ENCODE peak calls at places on chromosomes 11 and 22, in seven cellular contexts. E is GM13977, L is dorsolateral prefrontal cortex, I is AG09309, M is epithelial cell of esophagus, H is Panc1, W is neural progenitor cell. C is an unnamed sample.

GRCh38 chr11:75079546-75079945 is 17.1 kb downstream of the OR2AT4 start:
- DNase-seq in E (no peak), L (no peak), I (no peak), M (no peak), H (no peak), W (no peak), C (no peak)

GRCh38 chr11:65575568-65576231 is at the start of gene EHBP1L1:
- DNase-seq in E (peak; percentile 95), L (no peak), I (no peak), M (peak; percentile 52), H (no peak), W (peak; percentile 77), C (peak; percentile 98)

GRCh38 chr22:22870577-22871398 is 16.8 kb upstream of the IGLL5 start:
- DNase-seq in E (no peak), L (no peak), I (no peak), M (no peak), H (no peak), W (peak; percentile 42), C (peak; percentile 14)

GRCh38 chr11:36156486-36157150 is 132.6 kb downstream of the COMMD9 start:
- DNase-seq in E (no peak), L (no peak), I (no peak), M (peak; percentile 74), H (no peak), W (no peak), C (peak; percentile 48)

GRCh38 chr11:30131535-30131934 is 99.3 kb upstream of the FSHB start:
- DNase-seq in E (peak; percentile 7), L (no peak), I (no peak), M (peak; percentile 33), H (no peak), W (no peak), C (no peak)

GRCh38 chr22:37922177-37922576 is 16.1 kb downstream of the MICALL1 start:
- DNase-seq in E (no peak), L (no peak), I (no peak), M (no peak), H (no peak), W (no peak), C (peak; percentile 73)

GRCh38 chr22:39244496-39245129 is at the start of gene PDGFB:
- DNase-seq in E (no peak), L (no peak), I (no peak), M (peak; percentile 37), H (no peak), W (peak; percentile 57), C (no peak)

GRCh38 chr22:22392131-22392530 is 116.4 kb downstream of the ZNF280B start:
- DNase-seq in E (no peak), L (no peak), I (no peak), M (no peak), H (no peak), W (no peak), C (no peak)

GRCh38 chr11:43581370-43582023 is 99.0 kb upstream of the HSD17B12 start:
- DNase-seq in E (no peak), L (no peak), I (no peak), M (no peak), H (no peak), W (no peak), C (peak; percentile 85)

GRCh38 chr11:59801160-59801706 is 9.3 kb downstream of the MRPL16 start:
- DNase-seq in E (no peak), L (no peak), I (no peak), M (peak; percentile 52), H (no peak), W (no peak), C (no peak)

GRCh38 chr11:60950933-60951610 is 904 bp downstream of the SLC15A3 start:
- DNase-seq in E (peak; percentile 40), L (peak; percentile 32), I (no peak), M (peak; percentile 25), H (no peak), W (peak; percentile 57), C (peak; percentile 81)

GRCh38 chr11:126219547-126219946 is 8.0 kb downstream of the FAM118B start:
- DNase-seq in E (no peak), L (no peak), I (no peak), M (no peak), H (no peak), W (no peak), C (no peak)

GRCh38 chr22:42320463-42321416 is 50.3 kb upstream of the TCF20 start:
- DNase-seq in E (no peak), L (no peak), I (no peak), M (no peak), H (no peak), W (no peak), C (no peak)

GRCh38 chr11:56624661-56625110 is 10.0 kb upstream of the OR5M1 start:
- DNase-seq in E (peak; percentile 23), L (no peak), I (peak; percentile 10), M (peak; percentile 78), H (peak; percentile 27), W (peak; percentile 68), C (peak; percentile 6)

GRCh38 chr11:60657880-60658279 is 41.5 kb upstream of the MS4A8 start:
- DNase-seq in E (no peak), L (no peak), I (no peak), M (no peak), H (no peak), W (peak; percentile 6), C (no peak)

DNA sequence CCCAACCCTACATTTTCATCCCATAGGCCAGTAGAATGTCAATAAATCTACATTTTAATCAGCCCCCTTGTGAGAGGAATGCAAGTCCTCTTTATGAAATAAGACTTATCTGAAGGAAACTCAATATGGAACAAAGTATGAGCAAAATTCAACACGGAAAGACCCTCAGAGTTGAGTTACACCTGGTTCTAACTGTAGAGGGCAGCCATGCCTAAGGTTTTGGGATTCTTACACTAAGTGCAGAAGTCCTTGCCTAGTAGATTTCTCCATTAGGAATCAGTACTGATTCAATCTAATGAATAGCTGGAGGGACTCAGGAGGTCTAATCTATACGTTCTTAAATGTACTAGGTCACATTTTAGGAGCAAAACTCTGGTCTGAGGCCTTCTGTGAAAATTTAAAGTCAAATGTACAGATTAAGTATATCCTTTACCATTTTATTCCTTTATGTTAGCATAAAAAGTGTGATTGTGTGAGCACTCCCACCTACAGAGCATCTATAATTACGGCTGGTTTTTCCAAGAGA is 904.5 kb downstream of the DLG2 start:
- DNase-seq in E (no peak), L (no peak), I (no peak), M (no peak), H (no peak), W (peak; percentile 69), C (no peak)
- TF ChIP-seq CTCF in E (no peak), L (peak; percentile 26), I (no peak), M (no peak), H (no peak), W (peak; percentile 70), C (no peak)

GRCh38 chr11:104776501-104777170 is 121.6 kb downstream of the CASP12 start:
- DNase-seq in E (no peak), L (no peak), I (no peak), M (peak; percentile 93), H (no peak), W (no peak), C (no peak)

GRCh38 chr11:104772806-104773241 is 125.4 kb downstream of the CASP12 start:
- DNase-seq in E (no peak), L (no peak), I (peak; percentile 79), M (peak; percentile 95), H (peak; percentile 69), W (no peak), C (peak; percentile 83)

GRCh38 chr11:104774578-104774977 is 123.7 kb downstream of the CASP12 start:
- DNase-seq in E (no peak), L (no peak), I (no peak), M (no peak), H (no peak), W (no peak), C (no peak)

DNA sequence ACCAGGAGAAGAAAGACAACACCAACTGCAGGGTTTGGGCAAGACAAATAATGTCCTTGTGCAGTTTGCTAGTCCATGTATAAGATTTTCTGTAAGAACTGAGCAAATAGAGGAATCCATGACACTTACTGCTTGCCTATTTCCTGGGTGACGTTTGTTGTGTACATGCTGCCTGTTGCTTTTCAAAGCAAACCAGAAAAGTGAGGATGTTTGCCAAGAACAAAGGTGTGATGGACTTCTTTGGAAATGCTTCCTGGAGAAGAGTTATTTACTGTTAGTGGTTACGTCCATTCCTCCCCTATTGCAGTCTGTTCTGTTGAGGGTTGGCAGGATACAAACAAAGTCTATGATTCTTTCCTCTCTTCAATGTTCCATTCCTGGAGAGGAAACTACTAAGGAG is 126.5 kb downstream of the CASP12 start:
- DNase-seq in E (no peak), L (no peak), I (no peak), M (peak; percentile 94), H (no peak), W (no peak), C (no peak)
- TF ChIP-seq CTCF in E (no peak), L (no peak), I (no peak), M (no peak), H (no peak), W (no peak), C (no peak)

DNA sequence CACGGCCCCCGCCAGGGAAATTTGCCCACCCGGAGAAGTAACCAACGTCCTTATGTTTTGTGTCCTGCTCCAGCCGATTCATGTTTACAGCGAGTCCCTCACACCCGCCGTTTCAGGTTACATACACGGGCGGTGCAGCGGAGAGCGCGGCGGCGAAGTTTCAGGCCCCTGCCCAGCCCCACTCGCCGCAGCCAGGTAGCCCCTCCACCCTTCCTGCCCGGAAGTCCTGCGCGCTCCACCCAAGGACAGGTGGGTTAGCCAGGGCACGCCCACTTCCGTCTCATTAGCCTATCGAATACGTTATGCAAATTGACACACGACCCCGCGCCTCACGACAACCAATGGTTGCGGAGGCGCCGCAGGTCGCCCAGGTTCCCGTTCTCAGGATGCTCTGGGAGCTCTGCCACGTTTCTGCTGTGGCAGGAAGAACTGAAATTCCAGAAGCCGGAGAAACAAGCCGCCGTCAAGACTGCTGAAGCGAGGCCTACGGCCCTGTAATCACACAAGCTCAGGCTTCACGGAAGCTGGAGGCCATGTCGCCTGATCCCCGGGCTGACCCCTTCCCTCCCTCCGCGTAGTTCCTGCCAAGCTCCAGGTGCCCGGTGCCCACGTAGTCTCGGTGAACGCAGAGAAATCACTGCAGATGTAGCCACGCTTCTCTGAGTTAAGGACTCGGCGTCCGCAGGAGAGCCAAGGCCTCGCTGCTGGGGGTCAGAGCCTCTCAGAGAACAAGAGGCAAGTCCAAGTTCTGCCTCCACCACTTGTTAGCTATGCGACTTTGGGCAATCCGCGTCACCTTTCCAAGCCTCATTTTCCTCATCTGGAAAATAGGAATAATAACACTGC is 22.4 kb upstream of the MYH9 start:
- DNase-seq in E (peak; percentile 64), L (peak; percentile 66), I (no peak), M (peak; percentile 100), H (no peak), W (peak; percentile 100), C (no peak)
- TF ChIP-seq CTCF in E (no peak), L (no peak), I (no peak), M (peak; percentile 30), H (no peak), W (peak; percentile 25), C (no peak)

GRCh38 chr11:69640260-69640994 is 529 bp upstream of the CCND1 start:
- DNase-seq in E (peak; percentile 50), L (no peak), I (no peak), M (peak; percentile 46), H (no peak), W (peak; percentile 48), C (peak; percentile 85)

GRCh38 chr11:69639843-69640242 is 1.1 kb upstream of the CCND1 start:
- DNase-seq in E (no peak), L (no peak), I (no peak), M (no peak), H (no peak), W (no peak), C (no peak)

GRCh38 chr11:69637601-69637955 is 3.4 kb upstream of the CCND1 start:
- DNase-seq in E (peak; percentile 33), L (no peak), I (no peak), M (no peak), H (no peak), W (peak; percentile 55), C (peak; percentile 66)

GRCh38 chr11:69637956-69638871 is 2.7 kb upstream of the CCND1 start:
- DNase-seq in E (peak; percentile 64), L (no peak), I (no peak), M (peak; percentile 59), H (no peak), W (peak; percentile 88), C (peak; percentile 97)

GRCh38 chr11:69638941-69639681 is 1.8 kb upstream of the CCND1 start:
- DNase-seq in E (peak; percentile 85), L (peak; percentile 79), I (peak; percentile 89), M (peak; percentile 98), H (peak; percentile 82), W (peak; percentile 98), C (peak; percentile 99)
- TF ChIP-seq CTCF in E (no peak), L (no peak), I (no peak), M (no peak), H (no peak), W (no peak), C (no peak)

C was measured in osteoblast.